ENCODE peak calls at places on chromosome 20, in five cellular contexts. One of them, this sample, is unnamed. For H3K4me1, the result is how much of the 10 kb centered on the place peaks cover.

GRCh38 chr20:8647868-8648495 is 420.9 kb upstream of the PLCB4 start:
- DNase-seq in aorta: peak
- DNase-seq in mucosa of descending colon: peak
- DNase-seq in H9: no peak
- DNase-seq in fibroblast of lung: peak
- DNase-seq in this sample: no peak

GRCh38 chr20:56417402-56417801 is 5.3 kb downstream of the CASS4 start:
- DNase-seq in aorta: no peak
- DNase-seq in mucosa of descending colon: no peak
- DNase-seq in H9: no peak
- DNase-seq in fibroblast of lung: no peak
- DNase-seq in this sample: no peak

GRCh38 chr20:47317127-47317895 is 39.2 kb downstream of the ZMYND8 start:
- DNase-seq in aorta: peak
- DNase-seq in mucosa of descending colon: peak
- DNase-seq in H9: peak
- DNase-seq in fibroblast of lung: peak
- DNase-seq in this sample: peak

GRCh38 chr20:56353356-56353755 is 5.4 kb upstream of the FAM210B start:
- DNase-seq in aorta: no peak
- DNase-seq in mucosa of descending colon: no peak
- DNase-seq in H9: no peak
- DNase-seq in fibroblast of lung: no peak
- DNase-seq in this sample: no peak

GRCh38 chr20:64225166-64225595 is 30.4 kb upstream of the PCMTD2 start:
- DNase-seq in aorta: no peak
- DNase-seq in mucosa of descending colon: no peak
- DNase-seq in H9: no peak
- DNase-seq in fibroblast of lung: no peak
- DNase-seq in this sample: no peak

GRCh38 chr20:4916991-4917881 is 84.1 kb downstream of the SLC23A2 start:
- DNase-seq in aorta: no peak
- DNase-seq in mucosa of descending colon: no peak
- DNase-seq in H9: no peak
- DNase-seq in fibroblast of lung: peak
- DNase-seq in this sample: peak

GRCh38 chr20:59518881-59519706 is 85.2 kb upstream of the PHACTR3 start:
- DNase-seq in aorta: no peak
- DNase-seq in mucosa of descending colon: peak
- DNase-seq in H9: peak
- DNase-seq in fibroblast of lung: peak
- DNase-seq in this sample: peak

GRCh38 chr20:40802886-40803285 is 113.8 kb upstream of the MAFB start:
- DNase-seq in aorta: no peak
- DNase-seq in mucosa of descending colon: no peak
- DNase-seq in H9: peak
- DNase-seq in fibroblast of lung: no peak
- DNase-seq in this sample: no peak

GRCh38 chr20:46312075-46312944 is 4.0 kb upstream of the CDH22 start:
- DNase-seq in aorta: no peak
- DNase-seq in mucosa of descending colon: no peak
- DNase-seq in H9: peak
- DNase-seq in fibroblast of lung: no peak
- DNase-seq in this sample: peak

GRCh38 chr20:48635791-48636267 is 192.0 kb downstream of the PREX1 start:
- DNase-seq in aorta: peak
- DNase-seq in mucosa of descending colon: peak
- DNase-seq in H9: peak
- DNase-seq in fibroblast of lung: peak
- DNase-seq in this sample: peak

GRCh38 chr20:48295445-48295903 is 510.2 kb upstream of the SULF2 start:
- DNase-seq in aorta: no peak
- DNase-seq in mucosa of descending colon: no peak
- DNase-seq in H9: peak
- DNase-seq in fibroblast of lung: peak
- DNase-seq in this sample: no peak

GRCh38 chr20:23019403-23019802 is 15.7 kb upstream of the SSTR4 start:
- DNase-seq in aorta: no peak
- DNase-seq in mucosa of descending colon: no peak
- DNase-seq in H9: no peak
- DNase-seq in fibroblast of lung: no peak
- DNase-seq in this sample: no peak

GRCh38 chr20:17533396-17533795 is 2.2 kb upstream of the BFSP1 start:
- DNase-seq in aorta: no peak
- DNase-seq in mucosa of descending colon: peak
- DNase-seq in H9: peak
- DNase-seq in fibroblast of lung: peak
- DNase-seq in this sample: no peak

GRCh38 chr20:62010551-62011402 is 54.9 kb downstream of the TAF4 start:
- DNase-seq in aorta: peak
- DNase-seq in mucosa of descending colon: peak
- DNase-seq in H9: peak
- DNase-seq in fibroblast of lung: peak
- DNase-seq in this sample: peak

GRCh38 chr20:18983796-18984195 is 170.2 kb downstream of the SCP2D1 start:
- DNase-seq in aorta: no peak
- DNase-seq in mucosa of descending colon: no peak
- DNase-seq in H9: no peak
- DNase-seq in fibroblast of lung: no peak
- DNase-seq in this sample: no peak

GRCh38 chr20:60306105-60306504 is 347.9 kb downstream of the CDH26 start:
- DNase-seq in aorta: no peak
- DNase-seq in mucosa of descending colon: no peak
- DNase-seq in H9: no peak
- DNase-seq in fibroblast of lung: no peak
- DNase-seq in this sample: no peak

GRCh38 chr20:3783068-3783489 is 1.8 kb upstream of the SPEF1 start:
- DNase-seq in aorta: no peak
- DNase-seq in mucosa of descending colon: no peak
- DNase-seq in H9: no peak
- DNase-seq in fibroblast of lung: no peak
- DNase-seq in this sample: no peak
- H3K4me1 ChIP-seq in aorta: under half
- H3K4me1 ChIP-seq in mucosa of descending colon: under half
- H3K4me1 ChIP-seq in H9: under half
- H3K4me1 ChIP-seq in fibroblast of lung: under half
- H3K4me1 ChIP-seq in this sample: half or more

DNA sequence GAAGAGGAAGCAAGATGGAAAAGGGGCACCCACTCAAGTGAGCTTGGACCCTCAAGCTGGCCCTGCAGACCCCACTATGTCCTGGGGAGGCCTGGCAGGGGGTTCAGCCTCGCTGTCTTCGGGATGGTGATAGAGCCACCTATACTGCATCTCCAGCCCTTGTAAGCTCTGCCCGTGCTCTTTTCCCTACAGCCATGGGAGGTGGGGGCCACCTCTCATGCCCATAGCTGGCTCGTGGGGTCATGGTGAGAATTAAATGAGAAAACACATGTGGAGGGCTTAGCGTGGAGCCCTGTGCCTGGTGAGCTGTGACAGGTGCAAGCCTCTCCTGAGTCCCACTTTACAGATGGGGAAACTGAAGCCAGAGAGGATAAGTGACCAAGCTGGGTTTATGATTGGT is 27.7 kb downstream of the PCK1 start:
- DNase-seq in aorta: no peak
- DNase-seq in mucosa of descending colon: no peak
- DNase-seq in H9: no peak
- DNase-seq in fibroblast of lung: no peak
- DNase-seq in this sample: no peak
- H3K4me1 ChIP-seq in aorta: under half
- H3K4me1 ChIP-seq in mucosa of descending colon: under half
- H3K4me1 ChIP-seq in H9: under half
- H3K4me1 ChIP-seq in fibroblast of lung: under half
- H3K4me1 ChIP-seq in this sample: under half

GRCh38 chr20:53844259-53844658 is 226.1 kb downstream of the BCAS1 start:
- DNase-seq in aorta: no peak
- DNase-seq in mucosa of descending colon: no peak
- DNase-seq in H9: no peak
- DNase-seq in fibroblast of lung: no peak
- DNase-seq in this sample: no peak

GRCh38 chr20:53845980-53846379 is 224.4 kb downstream of the BCAS1 start:
- DNase-seq in aorta: no peak
- DNase-seq in mucosa of descending colon: no peak
- DNase-seq in H9: no peak
- DNase-seq in fibroblast of lung: no peak
- DNase-seq in this sample: no peak

GRCh38 chr20:53842301-53843099 is 227.9 kb downstream of the BCAS1 start:
- DNase-seq in aorta: no peak
- DNase-seq in mucosa of descending colon: no peak
- DNase-seq in H9: no peak
- DNase-seq in fibroblast of lung: no peak
- DNase-seq in this sample: no peak

GRCh38 chr20:53841741-53842140 is 228.7 kb downstream of the BCAS1 start:
- DNase-seq in aorta: no peak
- DNase-seq in mucosa of descending colon: no peak
- DNase-seq in H9: no peak
- DNase-seq in fibroblast of lung: no peak
- DNase-seq in this sample: no peak

GRCh38 chr20:53843645-53844044 is 226.7 kb downstream of the BCAS1 start:
- DNase-seq in aorta: no peak
- DNase-seq in mucosa of descending colon: no peak
- DNase-seq in H9: no peak
- DNase-seq in fibroblast of lung: no peak
- DNase-seq in this sample: no peak
- H3K4me1 ChIP-seq in aorta: under half
- H3K4me1 ChIP-seq in mucosa of descending colon: under half
- H3K4me1 ChIP-seq in H9: under half
- H3K4me1 ChIP-seq in fibroblast of lung: under half
- H3K4me1 ChIP-seq in this sample: under half

DNA sequence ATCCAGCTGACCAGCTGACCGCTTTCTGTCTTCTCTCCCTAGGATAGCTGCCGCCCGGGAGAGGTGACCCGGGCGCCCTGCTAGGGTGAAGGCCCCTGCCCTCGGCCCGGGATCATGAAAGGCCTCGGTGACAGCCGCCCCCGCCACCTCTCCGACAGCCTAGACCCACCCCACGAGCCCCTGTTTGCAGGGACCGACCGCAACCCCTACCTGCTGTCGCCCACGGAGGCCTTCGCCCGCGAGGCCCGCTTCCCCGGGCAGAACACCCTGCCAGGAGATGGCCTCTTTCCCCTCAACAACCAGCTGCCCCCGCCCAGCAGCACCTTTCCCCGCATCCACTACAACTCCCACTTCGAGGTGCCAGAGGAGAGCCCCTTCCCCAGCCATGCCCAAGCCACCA is 109.7 kb upstream of the MYL9 start:
- DNase-seq in aorta: no peak
- DNase-seq in mucosa of descending colon: no peak
- DNase-seq in H9: no peak
- DNase-seq in fibroblast of lung: no peak
- DNase-seq in this sample: no peak
- H3K4me1 ChIP-seq in aorta: under half
- H3K4me1 ChIP-seq in mucosa of descending colon: under half
- H3K4me1 ChIP-seq in H9: under half
- H3K4me1 ChIP-seq in fibroblast of lung: under half
- H3K4me1 ChIP-seq in this sample: under half

DNA sequence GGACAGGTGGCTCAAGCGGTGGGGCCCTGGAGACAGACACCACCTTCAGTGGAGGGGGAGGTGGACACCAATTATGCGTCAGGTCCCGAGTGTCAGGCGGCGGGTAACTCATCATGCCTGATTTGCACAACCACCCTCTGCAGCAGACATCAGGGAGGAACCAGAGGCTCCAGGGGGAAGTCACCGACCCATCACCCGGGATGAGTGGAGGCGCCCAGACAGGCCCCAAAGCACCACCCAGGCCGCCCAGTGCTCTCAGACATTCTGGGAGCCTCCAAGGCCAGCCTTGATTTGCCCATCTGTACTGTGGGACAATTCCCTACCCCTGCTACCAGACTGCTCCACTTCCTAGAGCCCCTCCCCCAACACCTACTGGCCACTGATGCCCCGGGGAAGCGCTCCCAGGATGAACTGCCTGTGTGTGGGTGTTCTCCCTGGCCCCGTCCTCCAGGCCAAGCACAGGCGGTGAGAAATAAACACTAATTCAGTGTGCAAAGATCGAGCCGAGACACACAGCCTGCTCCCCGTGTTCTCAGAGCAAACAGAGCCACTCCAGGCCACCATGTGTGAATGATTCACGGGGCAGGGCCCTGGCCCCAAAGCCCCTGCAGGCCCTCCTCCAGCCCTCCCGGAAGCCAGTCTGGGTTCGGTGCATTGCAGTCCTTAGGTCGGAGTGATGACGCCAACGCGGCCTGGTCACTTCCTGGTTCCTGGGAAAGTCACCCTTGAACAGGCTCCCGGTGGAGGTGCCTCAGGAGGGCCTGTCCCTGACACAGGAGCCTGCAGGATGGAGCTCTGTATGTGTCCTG is 107.2 kb downstream of the ASXL1 start:
- DNase-seq in aorta: no peak
- DNase-seq in mucosa of descending colon: peak
- DNase-seq in H9: no peak
- DNase-seq in fibroblast of lung: peak
- DNase-seq in this sample: peak
- H3K4me1 ChIP-seq in aorta: under half
- H3K4me1 ChIP-seq in mucosa of descending colon: half or more
- H3K4me1 ChIP-seq in H9: under half
- H3K4me1 ChIP-seq in fibroblast of lung: under half
- H3K4me1 ChIP-seq in this sample: half or more

DNA sequence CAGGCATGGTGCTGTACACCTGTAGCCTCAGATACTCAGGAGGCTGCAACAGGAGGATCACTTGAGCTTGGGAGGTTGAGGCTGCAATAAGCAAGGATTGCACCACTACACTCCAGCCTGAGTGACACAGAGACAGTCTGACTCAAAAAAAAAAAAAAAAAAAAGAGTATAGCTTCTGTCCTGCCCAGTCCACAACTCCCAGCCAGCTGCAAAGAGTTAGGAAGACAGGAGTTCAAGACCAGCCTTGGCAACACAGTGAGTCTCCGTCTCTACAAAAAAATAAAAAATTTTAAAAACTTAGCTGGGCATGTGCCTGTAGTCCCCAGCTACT is 28.3 kb upstream of the TLDC2 start:
- DNase-seq in aorta: no peak
- DNase-seq in mucosa of descending colon: no peak
- DNase-seq in H9: no peak
- DNase-seq in fibroblast of lung: no peak
- DNase-seq in this sample: no peak
- H3K4me1 ChIP-seq in aorta: under half
- H3K4me1 ChIP-seq in mucosa of descending colon: under half
- H3K4me1 ChIP-seq in H9: under half
- H3K4me1 ChIP-seq in fibroblast of lung: half or more
- H3K4me1 ChIP-seq in this sample: under half

GRCh38 chr20:1815502-1816085 is 79.6 kb upstream of the SIRPA start:
- DNase-seq in aorta: no peak
- DNase-seq in mucosa of descending colon: no peak
- DNase-seq in H9: peak
- DNase-seq in fibroblast of lung: no peak
- DNase-seq in this sample: no peak
- H3K4me1 ChIP-seq in aorta: under half
- H3K4me1 ChIP-seq in mucosa of descending colon: under half
- H3K4me1 ChIP-seq in H9: under half
- H3K4me1 ChIP-seq in fibroblast of lung: under half
- H3K4me1 ChIP-seq in this sample: under half